ENCODE peak calls at places on chromosomes 3 and 15, in eight cellular contexts. H, T, A, Y, P, W, I and S are unnamed samples. For H3K4me1, the result is how much of the 10 kb centered on the place peaks cover.

GRCh38 chr15:69939513-69940440 is 157.9 kb downstream of the TLE3 start:
- DNase-seq in H (no peak), T (no peak), A (no peak), Y (no peak), P (peak), W (no peak), I (no peak), S (no peak)

GRCh38 chr15:92906563-92907081 is 6.5 kb downstream of the CHD2 start:
- DNase-seq in H (no peak), T (peak), A (peak), Y (peak), P (no peak), W (no peak), I (peak), S (peak)

GRCh38 chr3:142444343-142444742 is 3.5 kb downstream of the XRN1 start:
- DNase-seq in H (no peak), T (no peak), A (no peak), Y (no peak), P (no peak), W (no peak), I (no peak), S (no peak)

GRCh38 chr3:153897842-153898241 is 223.3 kb upstream of the ARHGEF26 start:
- DNase-seq in H (no peak), T (no peak), A (no peak), Y (no peak), P (no peak), W (no peak), I (no peak), S (no peak)

GRCh38 chr15:51267714-51268105 is 70.7 kb downstream of the CYP19A1 start:
- DNase-seq in H (no peak), T (peak), A (no peak), Y (no peak), P (peak), W (no peak), I (peak), S (no peak)

GRCh38 chr15:74173545-74174215 is at the start of gene ISLR:
- DNase-seq in H (no peak), T (no peak), A (no peak), Y (no peak), P (no peak), W (no peak), I (no peak), S (no peak)

GRCh38 chr3:106206165-106206564 is 337.4 kb upstream of the CBLB start:
- DNase-seq in H (no peak), T (peak), A (no peak), Y (no peak), P (no peak), W (no peak), I (no peak), S (no peak)

GRCh38 chr3:8658326-8659212 is 14.0 kb upstream of the SSUH2 start:
- DNase-seq in H (peak), T (peak), A (peak), Y (no peak), P (no peak), W (no peak), I (peak), S (peak)

GRCh38 chr3:178583963-178584575 is 47.8 kb downstream of the KCNMB2 start:
- DNase-seq in H (no peak), T (no peak), A (no peak), Y (no peak), P (no peak), W (no peak), I (no peak), S (peak)

GRCh38 chr3:38334656-38335055 is 11.9 kb upstream of the XYLB start:
- DNase-seq in H (no peak), T (peak), A (no peak), Y (no peak), P (no peak), W (no peak), I (no peak), S (no peak)

GRCh38 chr15:31215490-31216209 is 111.0 kb upstream of the KLF13 start:
- DNase-seq in H (peak), T (peak), A (peak), Y (no peak), P (peak), W (peak), I (no peak), S (no peak)

GRCh38 chr15:31254431-31255175 is 72.0 kb upstream of the KLF13 start:
- DNase-seq in H (no peak), T (peak), A (no peak), Y (no peak), P (no peak), W (no peak), I (no peak), S (no peak)

GRCh38 chr3:122322095-122323075 is 2.7 kb upstream of the CSTA start:
- DNase-seq in H (no peak), T (no peak), A (no peak), Y (no peak), P (no peak), W (no peak), I (no peak), S (no peak)

GRCh38 chr3:111338059-111338698 is 203.8 kb upstream of the CD96 start:
- DNase-seq in H (peak), T (peak), A (peak), Y (peak), P (peak), W (no peak), I (peak), S (peak)

DNA sequence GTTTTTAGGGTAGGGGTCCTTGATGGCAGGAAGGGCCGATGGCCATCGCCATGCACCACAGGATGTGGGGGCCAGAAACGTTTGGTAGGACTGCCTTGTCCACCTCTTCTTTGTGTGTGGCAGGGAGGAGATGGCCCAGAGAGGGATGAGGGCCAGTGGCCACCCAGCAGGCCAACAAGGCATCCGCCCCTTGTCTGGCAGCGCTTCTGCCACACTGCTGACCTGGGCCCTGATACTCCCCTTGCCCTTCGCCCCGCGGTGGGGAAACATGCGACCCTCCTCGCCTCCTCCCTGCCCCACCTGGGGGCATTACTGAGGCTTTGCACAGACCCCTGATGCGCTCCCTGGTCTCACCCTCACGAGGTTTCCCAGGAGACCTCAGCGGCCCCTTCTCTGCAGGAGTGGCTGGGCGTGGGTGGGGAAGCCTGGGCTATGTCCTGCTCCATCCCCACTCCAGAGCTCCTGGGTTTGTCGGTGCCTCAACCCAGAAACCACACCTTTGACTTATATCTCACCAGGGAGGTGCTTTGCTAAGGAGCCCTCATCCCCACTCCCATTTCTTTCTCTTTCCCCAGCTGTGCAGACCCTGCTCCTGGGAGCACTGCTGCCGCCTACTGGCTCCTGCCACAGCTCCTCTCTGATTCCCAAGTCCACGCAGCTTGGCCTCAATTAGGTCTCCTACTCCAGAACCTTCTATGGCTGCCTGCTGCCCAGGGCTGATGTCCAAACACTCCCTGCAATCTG is 38.7 kb downstream of the FEM1B start:
- DNase-seq in H (no peak), T (peak), A (peak), Y (no peak), P (peak), W (no peak), I (no peak), S (no peak)
- TF ChIP-seq CTCF in H (no peak), T (peak), A (no peak), Y (peak), P (peak), W (peak), I (no peak), S (peak)

GRCh38 chr3:3815206-3815605 is 16.0 kb downstream of the LRRN1 start:
- DNase-seq in H (no peak), T (no peak), A (no peak), Y (no peak), P (no peak), W (no peak), I (no peak), S (no peak)
- H3K4me1 ChIP-seq in H (under half), T (under half), A (under half), Y (under half), P (under half), W (under half), I (under half), S (under half)

DNA sequence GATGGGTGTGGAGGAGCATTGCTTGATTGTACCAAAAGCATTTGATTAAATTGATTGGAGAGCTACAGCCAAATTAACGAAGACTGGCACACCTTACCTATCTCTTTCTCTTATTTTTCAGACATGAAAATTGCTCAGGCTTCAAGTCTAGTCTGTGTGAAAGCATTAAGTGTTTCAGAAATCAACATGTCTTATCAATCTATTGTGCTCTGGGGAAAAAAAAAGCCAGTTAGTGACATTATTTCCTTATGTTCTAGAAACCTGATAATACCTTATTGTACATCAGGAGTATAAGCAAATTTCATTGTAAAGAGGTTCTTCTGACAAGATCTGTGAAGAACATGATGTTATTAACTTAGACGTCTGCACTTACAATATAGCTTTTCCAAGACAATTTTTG is 465.2 kb downstream of the IL5RA start:
- DNase-seq in H (no peak), T (no peak), A (no peak), Y (no peak), P (no peak), W (no peak), I (no peak), S (no peak)
- TF ChIP-seq CTCF in H (no peak), T (no peak), A (no peak), Y (no peak), P (no peak), W (no peak), I (no peak), S (no peak)

GRCh38 chr3:134362221-134362620 is 12.0 kb downstream of the AMOTL2 start:
- DNase-seq in H (no peak), T (no peak), A (no peak), Y (no peak), P (no peak), W (no peak), I (no peak), S (no peak)
- H3K4me1 ChIP-seq in H (half or more), T (half or more), A (half or more), Y (half or more), P (under half), W (half or more), I (half or more), S (under half)

GRCh38 chr3:86180696-86181095 is 810.3 kb downstream of the VGLL3 start:
- DNase-seq in H (no peak), T (peak), A (no peak), Y (no peak), P (peak), W (no peak), I (peak), S (no peak)
- TF ChIP-seq CTCF in H (no peak), T (peak), A (no peak), Y (no peak), P (peak), W (no peak), I (peak), S (no peak)